ENCODE peak calls at places on chromosomes 13 and 19, in nine cellular contexts. C is naive thymus-derived CD4-positive, alpha-beta T cell; L is tibial artery; M is HT1080; Z is T-helper 1 cell; W is fibroblast of lung; I is suprapubic skin; P is stimulated activated CD8-positive, alpha-beta memory T cell treated with anti-CD3 and anti-CD28 coated beads, Interleukin-4, amount 100 ng/mL, for 4 hours; O is KG1. Y is an unnamed sample.

GRCh38 chr13:101205408-101205807 is 210.9 kb downstream of the NALCN start:
- DNase-seq in C (no peak), L (no peak), M (no peak), Z (no peak), W (no peak), I (no peak), P (no peak), O (no peak), Y (no peak)

GRCh38 chr13:80213201-80213600 is 127.7 kb downstream of the SPRY2 start:
- DNase-seq in C (no peak), L (no peak), M (no peak), Z (no peak), W (no peak), I (no peak), P (no peak), O (no peak), Y (no peak)

GRCh38 chr19:13152356-13152853 is 2.2 kb downstream of the IER2 start:
- DNase-seq in C (no peak), L (no peak), M (no peak), Z (no peak), W (no peak), I (no peak), P (no peak), O (peak), Y (no peak)

GRCh38 chr13:42707596-42707995 is 73.8 kb upstream of the FAM216B start:
- DNase-seq in C (no peak), L (no peak), M (peak), Z (no peak), W (peak), I (no peak), P (no peak), O (no peak), Y (no peak)

GRCh38 chr13:99057310-99057975 is 79.6 kb upstream of the DOCK9 start:
- DNase-seq in C (no peak), L (no peak), M (no peak), Z (no peak), W (peak), I (no peak), P (no peak), O (no peak), Y (no peak)

GRCh38 chr19:45767410-45767880 is 1.6 kb downstream of the SIX5 start:
- DNase-seq in C (no peak), L (peak), M (peak), Z (no peak), W (peak), I (peak), P (no peak), O (no peak), Y (peak)

GRCh38 chr13:75073791-75074190 is 408.2 kb downstream of the TBC1D4 start:
- DNase-seq in C (no peak), L (no peak), M (no peak), Z (no peak), W (no peak), I (no peak), P (no peak), O (no peak), Y (no peak)

GRCh38 chr13:99992912-99993311 is 11.3 kb downstream of the ZIC2 start:
- DNase-seq in C (no peak), L (no peak), M (peak), Z (no peak), W (no peak), I (no peak), P (no peak), O (no peak), Y (no peak)

GRCh38 chr13:24307211-24308067 is 1.9 kb upstream of the C1QTNF9 start:
- DNase-seq in C (no peak), L (no peak), M (no peak), Z (no peak), W (no peak), I (no peak), P (no peak), O (no peak), Y (peak)

GRCh38 chr19:29845576-29846176 is 33.9 kb downstream of the CCNE1 start:
- DNase-seq in C (no peak), L (no peak), M (peak), Z (peak), W (no peak), I (no peak), P (no peak), O (no peak), Y (peak)

GRCh38 chr13:42707003-42707402 is 74.4 kb upstream of the FAM216B start:
- DNase-seq in C (no peak), L (no peak), M (no peak), Z (no peak), W (peak), I (no peak), P (no peak), O (no peak), Y (no peak)

GRCh38 chr13:98984983-98985382 is 7.1 kb upstream of the DOCK9 start:
- DNase-seq in C (no peak), L (no peak), M (no peak), Z (no peak), W (no peak), I (no peak), P (no peak), O (no peak), Y (no peak)

GRCh38 chr19:13103961-13104847 is 1.5 kb upstream of the LYL1 start:
- DNase-seq in C (peak), L (peak), M (no peak), Z (peak), W (no peak), I (no peak), P (no peak), O (peak), Y (peak)

GRCh38 chr19:39078436-39079200 is 5.5 kb upstream of the ACP7 start:
- DNase-seq in C (no peak), L (no peak), M (peak), Z (no peak), W (peak), I (no peak), P (no peak), O (no peak), Y (no peak)

GRCh38 chr19:5364674-5365073 is 24.1 kb upstream of the PTPRS start:
- DNase-seq in C (no peak), L (no peak), M (no peak), Z (no peak), W (no peak), I (no peak), P (no peak), O (no peak), Y (peak)

GRCh38 chr13:24097064-24097463 is 63.5 kb upstream of the SPATA13 start:
- DNase-seq in C (no peak), L (no peak), M (peak), Z (peak), W (peak), I (no peak), P (no peak), O (no peak), Y (no peak)

GRCh38 chr19:11014403-11014911 is 53.6 kb downstream of the SMARCA4 start:
- DNase-seq in C (no peak), L (no peak), M (no peak), Z (no peak), W (no peak), I (no peak), P (no peak), O (no peak), Y (peak)

GRCh38 chr19:30066781-30067759 is 125.0 kb downstream of the URI1 start:
- DNase-seq in C (no peak), L (no peak), M (no peak), Z (no peak), W (no peak), I (peak), P (no peak), O (no peak), Y (peak)

GRCh38 chr19:34597596-34597995 is 79.4 kb downstream of the SCGB2B2 start:
- DNase-seq in C (no peak), L (no peak), M (no peak), Z (no peak), W (no peak), I (no peak), P (no peak), O (no peak), Y (no peak)

GRCh38 chr13:44311011-44311481 is 62.6 kb upstream of the SERP2 start:
- DNase-seq in C (no peak), L (no peak), M (peak), Z (no peak), W (peak), I (no peak), P (no peak), O (no peak), Y (no peak)

GRCh38 chr19:45934551-45935230 is 20.1 kb upstream of the NANOS2 start:
- DNase-seq in C (no peak), L (no peak), M (no peak), Z (no peak), W (no peak), I (no peak), P (no peak), O (no peak), Y (no peak)

GRCh38 chr19:43132696-43133095 is 50.2 kb upstream of the PSG2 start:
- DNase-seq in C (no peak), L (no peak), M (peak), Z (no peak), W (no peak), I (no peak), P (no peak), O (no peak), Y (no peak)

GRCh38 chr13:21176982-21177284 is 475 bp downstream of the MRPL57 start:
- DNase-seq in C (no peak), L (no peak), M (no peak), Z (no peak), W (no peak), I (no peak), P (no peak), O (no peak), Y (no peak)

GRCh38 chr13:48078251-48078656 is 16.6 kb downstream of the MED4 start:
- DNase-seq in C (no peak), L (no peak), M (peak), Z (peak), W (no peak), I (no peak), P (no peak), O (no peak), Y (no peak)

GRCh38 chr19:48918801-48919247 is 14.7 kb upstream of the DHDH start:
- DNase-seq in C (no peak), L (no peak), M (peak), Z (no peak), W (no peak), I (no peak), P (no peak), O (no peak), Y (peak)

GRCh38 chr19:46992699-46993535 is 26.7 kb upstream of the NPAS1 start:
- DNase-seq in C (no peak), L (no peak), M (no peak), Z (no peak), W (no peak), I (no peak), P (no peak), O (no peak), Y (no peak)

GRCh38 chr19:17497149-17497798 is 14.2 kb upstream of the PGLS start:
- DNase-seq in C (no peak), L (no peak), M (no peak), Z (no peak), W (no peak), I (no peak), P (no peak), O (no peak), Y (peak)

GRCh38 chr13:45321230-45321629 is 19.8 kb downstream of the TPT1 start:
- DNase-seq in C (no peak), L (no peak), M (no peak), Z (no peak), W (no peak), I (no peak), P (no peak), O (no peak), Y (no peak)